ENCODE peak calls at places on chromosomes 13 and 19, in four cellular contexts. N, X, G and B are unnamed samples.
A peak's percentile ranks its signal among the peaks of the same experiment; 100 is the strongest.

GRCh38 chr19:38932425-38933179 is 1.9 kb downstream of the MRPS12 start:
- DNase-seq in N (no peak), G (no peak), X (no peak), B (no peak)

GRCh38 chr19:33194527-33194883 is 375 bp downstream of the LRP3 start:
- DNase-seq in X (no peak), N (no peak), G (no peak), B (no peak)

GRCh38 chr13:81446441-81446840 is 1105.5 kb upstream of the SPRY2 start:
- DNase-seq in N (no peak), X (no peak), G (no peak), B (no peak)

GRCh38 chr13:83088858-83089257 is 793.4 kb downstream of the SLITRK1 start:
- DNase-seq in X (no peak), N (no peak), G (no peak), B (no peak)

GRCh38 chr19:43316591-43317319 is 36.7 kb upstream of the CD177 start:
- DNase-seq in N (no peak), X (no peak), G (no peak), B (no peak)

GRCh38 chr13:28442872-28443271 is 52.1 kb downstream of the FLT1 start:
- DNase-seq in X (no peak), N (no peak), G (no peak), B (no peak)

GRCh38 chr13:36421447-36421846 is 10.8 kb upstream of the CCNA1 start:
- DNase-seq in G (no peak), X (no peak), N (no peak), B (no peak)

GRCh38 chr19:32555786-32556185 is 25.2 kb upstream of the PDCD5 start:
- DNase-seq in G (no peak), N (no peak), X (no peak), B (no peak)

GRCh38 chr19:39941151-39941550 is 6.7 kb upstream of the FCGBP start:
- DNase-seq in X (no peak), G (no peak), N (no peak), B (no peak)

GRCh38 chr13:45156565-45157361 is 36.5 kb downstream of the GTF2F2 start:
- DNase-seq in N (no peak), X (no peak), G (no peak), B (no peak)

GRCh38 chr19:41690801-41691065 is 2.7 kb upstream of the CEACAM7 start:
- DNase-seq in G (no peak), N (no peak), X (no peak), B (no peak)

GRCh38 chr19:38400361-38400760 is 2.5 kb upstream of the FAM98C start:
- DNase-seq in G (no peak), N (no peak), X (no peak), B (no peak)

GRCh38 chr13:66581691-66582090 is 648.4 kb downstream of the PCDH9 start:
- DNase-seq in G (no peak), X (no peak), N (no peak), B (no peak)

GRCh38 chr19:30625947-30626346 is 253.8 kb downstream of the ZNF536 start:
- DNase-seq in G (no peak), X (no peak), N (no peak), B (no peak)

GRCh38 chr13:106034201-106034600 is 501.3 kb downstream of the EFNB2 start:
- DNase-seq in N (no peak), X (no peak), G (no peak), B (no peak)

GRCh38 chr13:106036870-106037269 is 498.6 kb downstream of the EFNB2 start:
- DNase-seq in N (no peak), G (no peak), X (no peak), B (no peak)

GRCh38 chr13:106028916-106029315 is 506.5 kb downstream of the EFNB2 start:
- DNase-seq in G (no peak), N (no peak), X (no peak), B (no peak)

GRCh38 chr13:106029901-106030300 is 505.6 kb downstream of the EFNB2 start:
- DNase-seq in N (no peak), X (no peak), G (no peak), B (no peak)

GRCh38 chr13:106033634-106034033 is 501.8 kb downstream of the EFNB2 start:
- DNase-seq in G (no peak), X (no peak), N (no peak), B (no peak)
- TF ChIP-seq CTCF in G (peak; percentile 28), X (peak; percentile 31), N (no peak), B (peak; percentile 65)

DNA sequence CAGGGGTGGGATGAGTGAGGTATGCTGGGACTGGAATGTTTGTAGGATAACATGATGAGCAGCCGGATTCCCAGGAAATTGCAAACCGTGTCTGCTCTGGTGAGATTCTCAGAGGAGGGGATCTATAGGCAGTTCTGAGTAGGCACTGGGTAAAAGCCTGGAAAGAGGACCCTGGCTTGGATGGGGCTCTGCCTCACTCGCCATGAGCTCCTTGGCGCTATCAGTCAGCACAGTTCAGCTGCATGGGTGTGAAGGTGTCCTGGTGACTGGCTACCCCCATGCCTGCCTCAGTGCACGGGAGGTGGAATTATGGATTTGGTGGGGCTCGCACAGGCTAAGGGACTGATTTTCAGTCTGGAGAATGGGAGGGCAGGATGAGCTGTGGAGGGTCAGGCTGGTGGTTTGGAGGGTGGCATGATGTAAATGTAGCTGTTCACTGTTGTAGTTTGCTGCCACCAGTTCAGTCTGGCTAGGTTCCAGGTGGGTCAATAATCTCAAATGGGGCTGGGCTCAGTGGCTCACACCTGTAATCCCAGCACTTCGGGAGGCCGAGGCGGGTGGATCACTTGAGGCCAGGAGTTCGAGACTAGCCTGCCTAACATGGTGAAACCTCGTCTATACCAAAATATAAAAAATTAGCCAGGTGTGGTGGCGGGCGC is 9.2 kb upstream of the ZNF627 start:
- DNase-seq in N (no peak), X (no peak), G (no peak), B (no peak)
- TF ChIP-seq CTCF in N (no peak), X (no peak), G (no peak), B (no peak)

GRCh38 chr19:51980116-51980736 is 6.4 kb downstream of the ZNF350 start:
- DNase-seq in N (no peak), X (no peak), G (no peak), B (no peak)
- TF ChIP-seq CTCF in N (no peak), X (no peak), G (no peak), B (no peak)

GRCh38 chr19:48117515-48118330 is 7.1 kb upstream of the PLA2G4C start:
- DNase-seq in N (no peak), G (no peak), X (no peak), B (no peak)
- TF ChIP-seq CTCF in N (no peak), G (no peak), X (no peak), B (no peak)

DNA sequence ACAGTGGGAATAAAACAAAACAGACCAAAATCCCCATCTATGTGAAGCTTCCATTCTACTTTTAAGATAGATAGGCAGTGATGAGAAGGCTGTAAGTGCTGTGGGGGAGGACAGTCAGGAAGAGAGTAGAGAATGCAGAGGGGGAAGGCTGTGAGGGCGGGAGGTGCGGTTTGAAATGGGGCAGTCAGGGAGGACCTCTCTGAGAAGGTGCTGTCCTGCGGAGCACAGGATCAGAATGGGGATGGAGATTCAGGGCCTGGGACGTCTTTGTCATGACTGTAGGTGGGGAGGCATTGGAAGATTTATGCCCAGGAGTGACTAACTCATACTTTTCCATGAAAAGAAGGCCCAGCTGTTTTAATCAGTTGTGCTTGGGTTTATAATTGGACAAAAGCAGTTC is 3.9 kb upstream of the GPR183 start:
- DNase-seq in N (peak; percentile 23), X (no peak), G (no peak), B (no peak)
- TF ChIP-seq CTCF in N (no peak), X (no peak), G (no peak), B (no peak)

DNA sequence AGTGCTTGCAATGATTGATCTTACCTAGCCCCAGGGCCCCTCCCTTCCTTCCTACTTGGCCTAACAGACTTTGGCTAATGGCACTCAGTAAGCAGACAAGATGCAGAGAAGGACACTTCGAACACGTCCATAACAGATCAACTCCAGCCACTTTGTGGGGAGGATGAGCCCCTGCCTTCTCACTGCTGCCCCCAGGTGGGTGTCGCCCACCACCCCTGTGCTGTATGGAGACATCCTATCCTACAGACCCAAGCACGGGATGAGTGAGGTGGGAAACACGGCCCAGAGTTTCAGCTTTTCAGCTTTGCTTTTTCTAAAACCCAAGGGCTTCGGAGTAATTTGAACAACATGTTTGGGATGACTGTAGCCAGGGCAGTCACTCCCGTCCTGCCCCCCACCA is 5.5 kb downstream of the SLC7A1 start:
- DNase-seq in X (no peak), N (no peak), G (no peak), B (no peak)
- TF ChIP-seq CTCF in X (peak; percentile 19), N (no peak), G (no peak), B (no peak)

GRCh38 chr19:29285878-29286277 is 72.9 kb upstream of the UQCRFS1 start:
- DNase-seq in N (no peak), X (no peak), G (no peak), B (peak; percentile 45)
- TF ChIP-seq CTCF in N (no peak), X (peak; percentile 45), G (no peak), B (no peak)

DNA sequence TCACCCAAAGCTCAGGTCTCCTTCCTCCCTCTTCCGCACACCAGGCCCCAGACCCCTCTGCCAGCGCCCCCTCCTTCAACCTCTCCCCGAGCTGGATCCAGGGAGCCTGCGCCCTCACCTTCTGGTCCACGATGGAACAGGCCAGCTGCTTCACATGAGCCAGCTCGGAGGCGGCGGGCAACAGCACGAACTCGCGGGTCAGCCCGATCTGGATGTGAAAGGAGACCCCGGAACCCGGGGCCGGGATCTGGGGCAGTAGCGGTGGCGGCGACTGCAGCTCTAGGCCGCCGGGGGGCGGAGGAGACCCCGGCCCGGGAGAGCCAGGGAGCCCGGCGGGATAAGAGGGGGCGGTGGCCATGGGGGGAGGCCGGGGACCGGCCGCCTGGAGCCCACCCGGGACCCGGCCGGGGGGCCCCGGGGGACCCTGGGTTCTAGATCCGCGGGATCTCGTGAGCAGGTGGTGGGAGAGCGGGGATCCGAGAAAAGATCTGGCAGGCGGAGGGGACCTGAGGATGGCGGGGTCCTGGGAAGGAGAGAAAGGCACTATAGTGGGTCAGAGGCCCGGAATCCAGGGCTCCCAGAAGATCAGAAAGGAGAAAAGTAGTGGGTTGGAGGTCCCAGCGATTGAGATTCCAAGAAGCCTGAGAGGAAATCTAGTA is 772 bp downstream of the PRKD2 start:
- DNase-seq in N (no peak), G (no peak), X (peak; percentile 61), B (no peak)
- TF ChIP-seq CTCF in N (no peak), G (no peak), X (peak; percentile 51), B (peak; percentile 23)